ENCODE peak calls at places on chromosomes 1 and 21, in seven cellular contexts. X is Karpas-422; S is fibroblast of lung; C is transverse colon; M is NT2/D1; N is CD8-positive, alpha-beta memory T cell; I is Caco-2. E is an unnamed sample.

GRCh38 chr1:210292276-210292851 is 36.3 kb upstream of the HHAT start:
- DNase-seq in X (no peak), S (no peak), C (peak), M (peak), N (no peak), I (peak), E (no peak)

GRCh38 chr1:234260578-234260977 is 112.7 kb upstream of the COA6 start:
- DNase-seq in X (no peak), S (no peak), C (no peak), M (no peak), N (no peak), I (no peak), E (no peak)

GRCh38 chr1:111733183-111733995 is 5.8 kb downstream of the INKA2 start:
- DNase-seq in X (no peak), S (peak), C (peak), M (no peak), N (no peak), I (no peak), E (no peak)

GRCh38 chr1:91613594-91613993 is 112.9 kb downstream of the CDC7 start:
- DNase-seq in X (no peak), S (peak), C (peak), M (no peak), N (no peak), I (peak), E (no peak)

GRCh38 chr1:41358152-41358937 is 2.9 kb upstream of the FOXO6 start:
- DNase-seq in X (no peak), S (no peak), C (no peak), M (no peak), N (no peak), I (no peak), E (no peak)

GRCh38 chr1:227886993-227887696 is 60.6 kb downstream of the WNT9A start:
- DNase-seq in X (peak), S (peak), C (peak), M (no peak), N (peak), I (peak), E (no peak)

GRCh38 chr1:244603498-244603897 is 49.4 kb upstream of the DESI2 start:
- DNase-seq in X (peak), S (peak), C (no peak), M (no peak), N (no peak), I (no peak), E (no peak)

GRCh38 chr1:203057831-203058673 is 27.8 kb downstream of the MYOG start:
- DNase-seq in X (no peak), S (no peak), C (no peak), M (no peak), N (no peak), I (no peak), E (no peak)

GRCh38 chr1:114756009-114756892 is 1.5 kb downstream of the CSDE1 start:
- DNase-seq in X (no peak), S (no peak), C (no peak), M (no peak), N (no peak), I (no peak), E (no peak)

GRCh38 chr1:36174716-36175115 is 18.8 kb downstream of the MAP7D1 start:
- DNase-seq in X (no peak), S (no peak), C (no peak), M (no peak), N (no peak), I (no peak), E (no peak)

GRCh38 chr1:214833357-214833756 is 230.4 kb downstream of the CENPF start:
- DNase-seq in X (no peak), S (no peak), C (no peak), M (no peak), N (no peak), I (peak), E (peak)

GRCh38 chr21:23016617-23017016 is 2018.4 kb downstream of the NCAM2 start:
- DNase-seq in X (no peak), S (no peak), C (no peak), M (peak), N (no peak), I (peak), E (no peak)

GRCh38 chr1:234997201-234998173 is 131.2 kb downstream of the TOMM20 start:
- DNase-seq in X (no peak), S (peak), C (peak), M (no peak), N (no peak), I (no peak), E (peak)

GRCh38 chr1:244964112-244964971 is 100.0 kb upstream of the HNRNPU start:
- DNase-seq in X (no peak), S (peak), C (peak), M (no peak), N (no peak), I (peak), E (peak)

GRCh38 chr1:31577515-31578191 is 1.3 kb downstream of the TINAGL1 start:
- DNase-seq in X (no peak), S (peak), C (no peak), M (no peak), N (no peak), I (no peak), E (no peak)

GRCh38 chr1:232923739-232924386 is 26.5 kb upstream of the NTPCR start:
- DNase-seq in X (no peak), S (no peak), C (no peak), M (no peak), N (peak), I (no peak), E (no peak)

GRCh38 chr1:179369751-179370341 is 4.1 kb downstream of the AXDND1 start:
- DNase-seq in X (peak), S (peak), C (peak), M (peak), N (peak), I (no peak), E (peak)

GRCh38 chr1:22347854-22348760 is 103.5 kb upstream of the ZBTB40 start:
- DNase-seq in X (peak), S (no peak), C (no peak), M (no peak), N (no peak), I (no peak), E (no peak)

GRCh38 chr21:15050588-15051377 is 14.0 kb downstream of the NRIP1 start:
- DNase-seq in X (no peak), S (no peak), C (peak), M (no peak), N (no peak), I (no peak), E (no peak)

GRCh38 chr1:8158995-8159394 is 132.9 kb upstream of the ERRFI1 start:
- DNase-seq in X (no peak), S (no peak), C (no peak), M (no peak), N (no peak), I (no peak), E (no peak)

GRCh38 chr1:53047737-53048344 is 14.2 kb upstream of the PODN start:
- DNase-seq in X (peak), S (peak), C (no peak), M (no peak), N (no peak), I (no peak), E (peak)

GRCh38 chr1:81670286-81670685 is 130.4 kb upstream of the ADGRL2 start:
- DNase-seq in X (no peak), S (peak), C (peak), M (no peak), N (no peak), I (no peak), E (peak)

GRCh38 chr1:218898921-218899320 is 274.8 kb upstream of the LYPLAL1 start:
- DNase-seq in X (no peak), S (no peak), C (no peak), M (no peak), N (no peak), I (no peak), E (no peak)

GRCh38 chr21:36891692-36892091 is 74.8 kb downstream of the HLCS start:
- DNase-seq in X (no peak), S (no peak), C (no peak), M (no peak), N (no peak), I (no peak), E (no peak)

GRCh38 chr1:30995990-30996612 is 69.4 kb downstream of the PUM1 start:
- DNase-seq in X (no peak), S (no peak), C (no peak), M (no peak), N (no peak), I (no peak), E (no peak)

GRCh38 chr1:43436371-43436770 is 17.4 kb downstream of the HYI start:
- DNase-seq in X (no peak), S (no peak), C (no peak), M (no peak), N (no peak), I (no peak), E (no peak)

GRCh38 chr1:19770436-19771190 is 29.1 kb downstream of the TMCO4 start:
- DNase-seq in X (no peak), S (no peak), C (no peak), M (no peak), N (no peak), I (no peak), E (no peak)

GRCh38 chr1:41803656-41804055 is 115.1 kb downstream of the HIVEP3 start:
- DNase-seq in X (no peak), S (no peak), C (no peak), M (no peak), N (no peak), I (no peak), E (no peak)

GRCh38 chr21:23977971-23978370 is 1629.3 kb downstream of the MRPL39 start:
- DNase-seq in X (no peak), S (no peak), C (no peak), M (no peak), N (no peak), I (no peak), E (peak)

GRCh38 chr1:229223498-229223897 is 47.4 kb upstream of the RAB4A start:
- DNase-seq in X (no peak), S (no peak), C (no peak), M (no peak), N (no peak), I (peak), E (no peak)

GRCh38 chr1:243742814-243743213 is 107.2 kb downstream of the AKT3 start:
- DNase-seq in X (no peak), S (peak), C (no peak), M (no peak), N (no peak), I (no peak), E (peak)

DNA sequence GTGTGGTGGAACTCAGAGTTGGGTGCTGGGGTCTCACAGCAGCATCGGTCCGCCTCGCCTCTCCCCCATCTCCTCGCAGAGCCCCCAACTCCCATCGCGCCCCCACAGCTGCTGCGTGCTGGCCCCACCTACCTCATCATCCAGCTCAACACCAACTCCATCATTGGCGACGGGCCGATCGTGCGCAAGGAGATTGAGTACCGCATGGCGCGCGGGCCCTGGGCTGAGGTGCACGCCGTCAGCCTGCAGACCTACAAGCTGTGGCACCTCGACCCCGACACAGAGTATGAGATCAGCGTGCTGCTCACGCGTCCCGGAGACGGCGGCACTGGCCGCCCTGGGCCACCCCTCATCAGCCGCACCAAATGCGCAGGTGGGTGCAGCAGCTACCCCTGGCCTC is 24.2 kb downstream of the PTPRU start:
- DNase-seq in X (no peak), S (no peak), C (no peak), M (no peak), N (no peak), I (no peak), E (no peak)
- H3K4me3 ChIP-seq in X (no peak), S (no peak), C (no peak), M (peak), N (no peak), I (no peak), E (peak)

DNA sequence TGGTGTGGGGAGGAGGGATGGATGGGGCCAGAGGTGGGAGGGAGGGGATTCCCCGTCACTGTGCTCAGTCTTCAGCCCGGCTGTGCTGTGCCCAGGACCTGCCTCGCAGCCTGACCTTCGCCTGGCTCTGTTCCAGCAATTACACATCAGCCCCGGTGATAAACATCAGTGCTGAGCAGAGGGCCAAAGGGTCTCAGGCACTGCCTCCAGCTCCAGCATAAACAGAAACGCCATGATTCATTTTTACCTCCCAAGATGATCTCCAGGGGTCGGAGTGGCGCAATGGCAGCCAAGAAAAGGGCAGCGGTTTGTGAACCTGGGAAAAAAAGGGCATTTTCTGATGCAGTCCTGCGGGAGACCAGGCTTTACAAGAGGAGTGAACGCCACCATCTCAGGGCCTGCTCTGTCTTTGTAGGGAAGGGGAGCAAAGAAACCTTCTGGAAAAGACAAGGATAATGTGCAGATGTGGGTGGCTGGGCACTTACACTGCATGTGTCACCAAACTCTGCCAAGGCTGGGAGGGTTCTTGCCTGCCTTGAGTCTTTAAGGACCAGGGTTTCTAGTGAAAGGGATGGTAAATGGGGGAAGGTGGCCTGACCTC is 28.1 kb downstream of the SHISA4 start:
- DNase-seq in X (no peak), S (peak), C (peak), M (no peak), N (no peak), I (no peak), E (no peak)
- H3K4me3 ChIP-seq in X (no peak), S (no peak), C (no peak), M (no peak), N (no peak), I (no peak), E (peak)

GRCh38 chr1:157167437-157167836 is 29.2 kb upstream of the ETV3 start:
- DNase-seq in X (no peak), S (no peak), C (no peak), M (no peak), N (no peak), I (no peak), E (no peak)
- H3K4me3 ChIP-seq in X (no peak), S (no peak), C (no peak), M (no peak), N (no peak), I (no peak), E (no peak)

DNA sequence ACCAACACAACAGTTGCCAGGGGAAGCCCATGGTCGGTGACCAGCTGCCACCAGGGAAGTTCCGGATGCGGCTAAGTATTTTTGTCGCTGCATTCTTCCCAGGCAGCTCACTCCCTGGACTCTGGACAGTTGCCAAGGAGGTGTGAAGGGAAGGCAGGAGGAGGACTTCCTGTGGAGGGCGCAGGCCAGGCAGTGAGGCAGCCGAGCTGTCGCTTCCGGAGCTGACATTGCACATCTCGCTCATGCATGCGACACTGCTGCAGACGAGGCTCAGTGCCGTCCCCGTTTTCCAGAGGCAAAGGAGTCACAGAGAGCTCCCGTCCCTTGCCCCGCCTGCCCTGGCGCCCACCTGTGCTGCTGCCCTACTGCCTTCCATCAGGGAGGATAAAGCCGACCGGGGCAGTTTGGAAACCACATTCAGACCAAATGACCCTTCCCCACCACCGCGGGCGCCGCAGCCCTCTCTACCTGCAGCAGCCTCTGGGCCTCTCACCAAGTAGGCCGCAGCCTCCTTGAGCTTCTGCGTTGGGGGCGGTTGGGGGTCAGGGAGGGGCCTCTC is 81.4 kb downstream of the NENF start:
- DNase-seq in X (no peak), S (peak), C (peak), M (no peak), N (no peak), I (no peak), E (no peak)
- H3K4me3 ChIP-seq in X (no peak), S (no peak), C (no peak), M (no peak), N (no peak), I (no peak), E (no peak)

GRCh38 chr21:43893536-43894205 is 28.6 kb downstream of the AGPAT3 start:
- DNase-seq in X (peak), S (no peak), C (no peak), M (no peak), N (no peak), I (no peak), E (no peak)
- H3K4me3 ChIP-seq in X (peak), S (no peak), C (no peak), M (no peak), N (peak), I (no peak), E (no peak)

DNA sequence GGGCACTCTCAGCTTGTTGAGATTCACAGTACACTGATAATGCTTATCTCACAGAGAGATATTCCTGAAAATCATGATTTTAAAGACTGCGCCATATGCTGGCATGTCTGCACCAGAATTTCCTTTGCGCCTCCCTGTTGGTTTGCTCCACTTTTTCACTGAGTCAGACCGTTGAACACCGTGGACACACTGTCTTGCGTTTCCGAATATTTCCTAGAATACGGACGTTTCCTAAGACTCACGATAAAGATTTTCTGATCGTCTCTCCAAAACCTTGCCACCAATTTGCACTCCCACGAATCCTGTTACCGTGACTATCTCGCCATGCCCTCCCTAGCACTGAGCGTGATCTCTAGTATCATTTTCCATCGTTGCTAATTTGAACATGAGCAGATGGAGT is 467 bp upstream of the C1orf115 start:
- DNase-seq in X (no peak), S (no peak), C (no peak), M (no peak), N (no peak), I (no peak), E (no peak)
- H3K4me3 ChIP-seq in X (no peak), S (peak), C (peak), M (no peak), N (peak), I (peak), E (peak)

GRCh38 chr1:54475357-54476230 is 69.4 kb upstream of the SSBP3 start:
- DNase-seq in X (no peak), S (no peak), C (no peak), M (no peak), N (peak), I (no peak), E (no peak)
- H3K4me3 ChIP-seq in X (no peak), S (no peak), C (no peak), M (peak), N (peak), I (no peak), E (no peak)

E was measured in AG04449.